ENCODE peak calls at places on chromosomes 13 and 19, in ten cellular contexts. V is kidney epithelial cell; N is Calu3; H is lower leg skin; C is omental fat pad; W is CD8-positive, alpha-beta T cell; B is body of pancreas; G is IMR-90; S is foreskin fibroblast; I is mammary epithelial cell. A is an unnamed sample.

GRCh38 chr19:43595605-43595998 is 332 bp downstream of the IRGQ start:
- DNase-seq in B (no peak), W (no peak), V (no peak), H (no peak), C (no peak), S (no peak), I (no peak), N (peak), G (no peak), A (no peak)

GRCh38 chr13:20721454-20722357 is 18.2 kb downstream of the IL17D start:
- DNase-seq in W (no peak), N (peak), B (peak), V (peak), C (no peak), I (peak), H (no peak), G (peak), S (peak), A (no peak)

GRCh38 chr19:21398851-21399250 is 1.9 kb downstream of the ZNF493 start:
- DNase-seq in N (no peak), G (peak), W (no peak), C (no peak), I (peak), H (no peak), S (peak), V (no peak), B (no peak), A (no peak)

GRCh38 chr13:51726446-51727185 is 77.3 kb downstream of the DHRS12 start:
- DNase-seq in W (no peak), I (no peak), C (no peak), S (peak), V (no peak), B (no peak), H (no peak), N (no peak), G (peak), A (no peak)

GRCh38 chr13:51542358-51542972 is 41.8 kb upstream of the WDFY2 start:
- DNase-seq in H (no peak), N (no peak), C (no peak), W (no peak), S (no peak), I (no peak), V (no peak), G (peak), B (peak), A (no peak)

GRCh38 chr13:58452123-58452623 is 820.6 kb downstream of the PCDH17 start:
- DNase-seq in S (no peak), B (no peak), V (no peak), N (no peak), C (no peak), G (no peak), W (no peak), H (no peak), I (no peak), A (no peak)

GRCh38 chr19:28606269-28607032 is 606.5 kb downstream of the UQCRFS1 start:
- DNase-seq in W (no peak), H (no peak), C (no peak), N (peak), S (no peak), V (no peak), B (no peak), G (no peak), I (no peak), A (no peak)

GRCh38 chr13:40148103-40148502 is 492.6 kb downstream of the COG6 start:
- DNase-seq in I (no peak), N (no peak), H (no peak), W (no peak), S (no peak), C (no peak), B (no peak), V (no peak), G (no peak), A (no peak)

GRCh38 chr13:26977541-26977940 is 194.1 kb downstream of the USP12 start:
- DNase-seq in G (peak), W (no peak), V (peak), I (no peak), B (no peak), S (no peak), C (no peak), N (no peak), H (no peak), A (no peak)

GRCh38 chr13:23674795-23675640 is 104.8 kb downstream of the TNFRSF19 start:
- DNase-seq in G (peak), N (no peak), W (no peak), V (no peak), C (no peak), S (peak), B (no peak), I (peak), H (no peak), A (no peak)

GRCh38 chr13:47628666-47629065 is 372.4 kb downstream of the SUCLA2 start:
- DNase-seq in W (no peak), B (no peak), I (peak), H (no peak), N (no peak), C (no peak), G (peak), S (peak), V (no peak), A (no peak)

GRCh38 chr19:34155686-34156085 is 16.6 kb upstream of the LSM14A start:
- DNase-seq in H (peak), G (peak), W (no peak), B (no peak), N (no peak), C (no peak), S (peak), V (no peak), I (no peak), A (no peak)

GRCh38 chr19:33436360-33437345 is 63.1 kb downstream of the CEBPG start:
- DNase-seq in C (no peak), B (no peak), S (no peak), W (no peak), V (no peak), G (no peak), H (no peak), I (no peak), N (no peak), A (no peak)

GRCh38 chr19:5205937-5206750 is 134.5 kb downstream of the PTPRS start:
- DNase-seq in H (no peak), S (no peak), I (no peak), B (no peak), N (no peak), V (no peak), W (no peak), C (no peak), G (no peak), A (no peak)

GRCh38 chr19:14127929-14128509 is 8.4 kb downstream of the ASF1B start:
- DNase-seq in H (no peak), W (no peak), G (no peak), C (no peak), N (no peak), B (peak), S (no peak), V (no peak), I (no peak), A (no peak)

GRCh38 chr13:105918842-105919741 is 616.4 kb downstream of the EFNB2 start:
- DNase-seq in N (peak), H (no peak), W (no peak), B (peak), C (no peak), S (peak), I (peak), G (peak), V (peak), A (peak)

GRCh38 chr19:14015454-14016035 is 9.4 kb upstream of the RFX1 start:
- DNase-seq in I (no peak), H (no peak), C (no peak), B (no peak), V (no peak), W (no peak), S (no peak), N (no peak), G (no peak), A (no peak)

GRCh38 chr13:98273824-98274786 is 97.0 kb upstream of the RNF113B start:
- DNase-seq in I (no peak), C (no peak), W (no peak), N (no peak), S (no peak), H (no peak), G (peak), B (no peak), V (no peak), A (no peak)

GRCh38 chr13:65342938-65343337 is 1887.2 kb downstream of the PCDH9 start:
- DNase-seq in H (no peak), V (no peak), S (no peak), C (no peak), B (no peak), N (no peak), I (no peak), W (no peak), G (peak), A (no peak)

GRCh38 chr19:6662692-6663091 is 7.3 kb downstream of the TNFSF14 start:
- DNase-seq in C (no peak), N (no peak), H (no peak), I (no peak), G (no peak), W (no peak), B (no peak), V (no peak), S (no peak), A (no peak)

GRCh38 chr19:966481-967088 is 17.6 kb upstream of the WDR18 start:
- DNase-seq in G (no peak), C (no peak), S (no peak), W (no peak), B (no peak), V (no peak), I (no peak), H (no peak), N (no peak), A (no peak)

GRCh38 chr13:89497658-89498057 is 1826.5 kb downstream of the SLITRK5 start:
- DNase-seq in B (no peak), W (no peak), I (no peak), G (no peak), V (no peak), C (no peak), N (no peak), S (no peak), H (no peak), A (no peak)

GRCh38 chr13:21310220-21310619 is 133.8 kb downstream of the MRPL57 start:
- DNase-seq in I (peak), W (no peak), C (no peak), B (no peak), G (no peak), S (no peak), N (no peak), V (no peak), H (no peak), A (no peak)

GRCh38 chr13:20171364-20171763 is 10.5 kb upstream of the GJA3 start:
- DNase-seq in G (no peak), N (no peak), B (no peak), C (no peak), V (no peak), S (no peak), W (no peak), I (no peak), H (no peak), A (no peak)

GRCh38 chr19:5352229-5352763 is 11.7 kb upstream of the PTPRS start:
- DNase-seq in V (no peak), G (peak), I (peak), H (no peak), N (no peak), B (no peak), W (no peak), C (no peak), S (no peak), A (no peak)

GRCh38 chr13:78436311-78436710 is 167.0 kb downstream of the POU4F1 start:
- DNase-seq in I (no peak), W (no peak), B (no peak), C (no peak), H (no peak), N (no peak), V (no peak), G (no peak), S (no peak), A (no peak)

GRCh38 chr13:27194895-27195764 is 23.5 kb upstream of the USP12 start:
- DNase-seq in V (peak), C (no peak), I (peak), H (peak), S (peak), W (no peak), N (peak), G (peak), B (no peak), A (peak)

DNA sequence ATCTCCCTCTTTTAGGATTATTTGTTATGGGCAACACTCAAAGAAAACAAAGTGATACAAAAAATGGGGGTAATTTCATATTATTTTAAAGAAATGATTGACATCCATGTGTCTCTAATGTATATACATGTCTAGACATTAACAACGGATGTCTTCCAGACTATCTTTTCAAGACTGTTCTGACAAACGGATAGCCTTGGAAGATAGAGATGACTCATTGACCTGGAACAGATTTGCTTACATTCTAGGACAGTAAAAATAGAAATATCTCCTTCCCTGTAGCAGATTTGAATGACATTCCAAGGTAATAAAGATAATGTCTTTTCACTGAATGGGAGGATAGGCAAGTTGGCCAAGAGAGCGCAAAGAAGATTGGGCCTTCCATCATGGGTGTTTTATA is 26.2 kb upstream of the SLITRK6 start:
- DNase-seq in W (no peak), B (no peak), I (no peak), G (peak), V (no peak), H (no peak), S (no peak), C (no peak), N (no peak), A (no peak)
- TF ChIP-seq CTCF in W (no peak), B (no peak), I (no peak), G (no peak), V (no peak), H (no peak), S (no peak), C (no peak), N (no peak), A (no peak)

DNA sequence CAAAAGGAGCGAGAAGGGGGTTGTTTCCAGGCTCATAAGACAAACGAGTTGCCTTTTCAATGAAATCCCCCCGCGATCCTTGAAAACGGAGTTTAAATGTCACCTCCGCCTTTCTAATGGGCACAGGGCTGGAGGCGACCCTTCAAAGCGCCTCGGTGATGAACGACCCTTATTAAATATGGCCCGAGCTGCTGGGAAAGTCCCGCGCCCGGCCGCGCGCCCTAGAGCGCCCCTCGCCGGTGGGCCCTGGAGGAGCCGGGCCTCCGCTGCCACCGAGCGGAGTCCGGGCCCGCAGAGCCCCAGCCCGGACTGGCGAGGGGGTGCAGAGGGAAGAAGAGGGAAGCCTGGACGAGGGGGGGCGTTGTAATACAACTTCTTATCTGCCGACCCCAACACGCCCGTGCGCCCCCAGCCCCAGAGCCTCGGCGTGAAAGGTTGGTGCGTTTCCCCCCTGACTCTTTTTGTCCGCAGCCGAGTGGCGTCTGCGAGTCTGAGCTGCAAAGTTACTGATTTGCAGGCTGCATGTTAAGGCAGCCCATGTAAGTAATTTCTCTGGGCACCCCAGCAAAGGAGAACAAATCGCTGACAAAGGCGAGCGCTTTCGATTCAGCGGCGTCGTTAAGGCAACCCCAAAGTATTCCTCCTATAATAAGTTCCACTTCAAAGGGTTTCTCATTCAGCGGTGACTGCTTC is 11.9 kb downstream of the ZIC5 start:
- DNase-seq in G (no peak), C (no peak), B (no peak), S (no peak), W (no peak), V (no peak), I (peak), H (no peak), N (no peak), A (no peak)
- TF ChIP-seq CTCF in G (no peak), C (no peak), B (no peak), S (no peak), W (no peak), V (no peak), I (no peak), H (no peak), N (no peak), A (peak)

DNA sequence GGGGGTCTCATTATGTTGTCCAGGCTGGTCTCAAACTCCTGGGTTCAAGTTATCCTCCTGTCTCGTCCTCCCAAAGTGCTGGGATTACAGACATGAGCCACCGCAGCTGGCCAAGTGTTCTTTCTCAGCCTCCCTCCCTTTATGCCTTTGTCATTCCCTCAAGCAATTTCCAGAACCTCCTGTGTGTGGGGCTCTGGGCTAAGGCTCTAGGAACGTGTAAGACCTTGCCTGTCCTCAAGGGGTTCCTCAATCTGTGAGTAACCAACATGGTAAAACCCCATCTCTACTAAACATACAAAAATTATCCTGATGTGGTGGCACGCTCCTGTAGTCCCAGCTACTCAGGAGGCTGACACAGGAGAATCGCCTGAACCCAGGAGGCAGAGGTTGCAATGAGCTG is 15.5 kb upstream of the SPACA4 start:
- DNase-seq in B (no peak), I (no peak), N (no peak), G (no peak), S (no peak), V (no peak), W (no peak), C (no peak), H (no peak), A (no peak)
- TF ChIP-seq CTCF in B (no peak), I (peak), N (no peak), G (peak), S (no peak), V (no peak), W (no peak), C (no peak), H (no peak), A (no peak)

GRCh38 chr13:75603038-75603437 is 33.1 kb upstream of the LMO7 start:
- DNase-seq in C (no peak), G (no peak), I (no peak), B (no peak), N (no peak), S (no peak), H (no peak), W (no peak), V (no peak), A (no peak)

GRCh38 chr13:75596657-75597182 is 39.4 kb upstream of the LMO7 start:
- DNase-seq in G (no peak), W (no peak), B (no peak), H (no peak), V (no peak), N (no peak), S (no peak), C (no peak), I (no peak), A (no peak)

DNA sequence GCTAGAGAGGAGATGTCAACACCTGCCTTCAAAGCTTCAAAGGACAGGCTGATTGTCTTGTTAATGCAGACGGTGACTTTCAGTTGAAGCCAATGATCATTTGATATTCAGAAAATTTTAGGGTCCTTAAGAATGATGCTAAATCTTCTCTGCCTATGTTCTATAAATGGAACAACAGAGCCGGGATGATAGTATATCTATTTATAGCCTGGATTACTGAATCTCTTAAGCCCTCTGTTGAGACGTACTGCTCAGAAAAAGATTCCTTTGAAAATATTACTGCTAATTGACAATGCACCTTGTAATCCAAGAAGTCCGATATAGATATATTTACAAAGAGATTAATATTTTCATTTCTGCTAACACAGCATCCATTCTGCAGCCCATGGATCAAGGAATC is 35.8 kb upstream of the LMO7 start:
- DNase-seq in B (no peak), I (no peak), V (no peak), N (no peak), C (no peak), G (no peak), H (no peak), W (no peak), S (no peak), A (no peak)
- TF ChIP-seq CTCF in B (no peak), I (no peak), V (no peak), N (no peak), C (no peak), G (no peak), H (no peak), W (no peak), S (no peak), A (no peak)

GRCh38 chr19:29965529-29965928 is 23.5 kb downstream of the URI1 start:
- DNase-seq in S (peak), G (peak), N (no peak), B (no peak), W (no peak), H (no peak), V (no peak), I (no peak), C (no peak), A (no peak)

GRCh38 chr19:29963576-29963975 is 21.5 kb downstream of the URI1 start:
- DNase-seq in V (no peak), B (no peak), C (no peak), W (no peak), N (no peak), I (no peak), G (no peak), S (no peak), H (no peak), A (no peak)

GRCh38 chr19:29964171-29964570 is 22.1 kb downstream of the URI1 start:
- DNase-seq in N (no peak), I (no peak), W (no peak), S (peak), C (no peak), V (no peak), H (no peak), G (peak), B (no peak), A (no peak)

GRCh38 chr19:29967623-29968022 is 25.6 kb downstream of the URI1 start:
- DNase-seq in W (no peak), S (no peak), H (no peak), V (no peak), C (no peak), N (no peak), I (no peak), B (no peak), G (peak), A (no peak)

DNA sequence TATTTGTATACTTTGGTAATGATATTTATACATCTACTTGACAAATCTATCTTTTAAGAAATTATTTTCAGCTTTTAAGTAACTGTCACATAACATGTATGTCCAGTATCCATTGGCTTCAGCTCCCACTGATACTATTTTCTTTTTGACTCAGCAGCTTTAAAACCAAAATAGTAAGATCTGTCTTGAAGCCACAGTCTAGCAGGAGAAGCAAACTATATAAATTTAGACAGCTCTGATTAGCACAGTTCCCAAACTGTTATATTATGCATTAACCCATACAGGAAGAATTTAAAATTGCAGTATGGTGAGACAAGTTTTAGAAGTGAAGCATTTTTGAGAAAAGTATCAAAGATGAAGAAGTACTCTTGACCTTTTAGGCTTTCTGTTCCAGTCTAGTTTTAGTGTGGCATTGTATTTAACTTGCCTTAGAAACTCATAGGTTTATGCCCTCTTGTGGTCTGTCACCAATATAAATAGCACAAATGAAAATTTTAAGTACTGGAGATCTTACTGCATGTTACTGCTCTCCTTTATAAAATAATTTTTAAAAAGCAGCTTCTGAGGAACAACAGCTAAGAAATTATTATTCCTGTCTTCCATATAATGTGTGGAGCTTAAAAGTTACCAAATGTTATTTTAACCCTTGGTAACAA is 24.7 kb downstream of the URI1 start:
- DNase-seq in N (no peak), V (no peak), C (no peak), H (no peak), S (no peak), G (peak), I (no peak), B (no peak), W (no peak), A (no peak)
- TF ChIP-seq CTCF in N (no peak), V (peak), C (no peak), H (no peak), S (no peak), G (peak), I (no peak), B (peak), W (peak), A (no peak)